ENCODE peak calls at places on chromosomes 12 and 14, in four cellular contexts. U, P, B and M are unnamed samples.

GRCh38 chr12:5870183-5870582 is 74.9 kb downstream of the ANO2 start:
- DNase-seq in B (no peak), U (no peak), P (no peak), M (no peak)

GRCh38 chr12:5081016-5081415 is 37.3 kb downstream of the KCNA5 start:
- DNase-seq in P (peak; percentile 6), B (no peak), U (no peak), M (no peak)

GRCh38 chr12:92272301-92272964 is 126.8 kb upstream of the BTG1 start:
- DNase-seq in P (no peak), U (no peak), B (no peak), M (no peak)

GRCh38 chr12:121697093-121697698 is 15.4 kb upstream of the TMEM120B start:
- DNase-seq in P (peak; percentile 42), B (peak; percentile 54), U (peak; percentile 53), M (no peak)

GRCh38 chr12:10457760-10458159 is 4.6 kb upstream of the KLRC1 start:
- DNase-seq in B (no peak), U (no peak), P (no peak), M (no peak)

GRCh38 chr14:64970041-64970440 is 2.1 kb downstream of the RAB15 start:
- DNase-seq in P (no peak), U (no peak), B (no peak), M (no peak)

GRCh38 chr12:11482955-11483354 is 87.6 kb upstream of the PRB2 start:
- DNase-seq in B (no peak), P (no peak), U (no peak), M (no peak)

GRCh38 chr14:55389330-55389729 is 22.3 kb downstream of the ATG14 start:
- DNase-seq in B (no peak), U (no peak), P (no peak), M (no peak)

GRCh38 chr12:103677905-103678304 is 90.8 kb downstream of the STAB2 start:
- DNase-seq in P (no peak), U (no peak), B (no peak), M (no peak)

GRCh38 chr14:86884498-86884897 is 1108.5 kb downstream of the GALC start:
- DNase-seq in P (no peak), B (no peak), U (no peak), M (no peak)

GRCh38 chr12:6215120-6215807 is 15.1 kb downstream of the CD9 start:
- DNase-seq in B (peak; percentile 43), U (no peak), P (no peak), M (no peak)

GRCh38 chr14:37584211-37585100 is 10.6 kb downstream of the FOXA1 start:
- DNase-seq in U (no peak), B (no peak), P (no peak), M (no peak)

GRCh38 chr12:124567035-124567672 is at the start of gene NCOR2:
- DNase-seq in P (peak; percentile 67), U (no peak), B (no peak), M (no peak)

GRCh38 chr12:132174703-132175490 is 30.6 kb downstream of the NOC4L start:
- DNase-seq in P (no peak), U (no peak), B (no peak), M (no peak)

GRCh38 chr12:126021675-126022074 is 956.4 kb downstream of the AACS start:
- DNase-seq in P (no peak), U (no peak), B (no peak), M (no peak)

GRCh38 chr12:59596232-59597143 is 659 bp downstream of the SLC16A7 start:
- DNase-seq in P (no peak), B (peak; percentile 3), U (peak; percentile 16), M (peak; percentile 35)

GRCh38 chr12:48794870-48795269 is 6.0 kb upstream of the ADCY6 start:
- DNase-seq in B (no peak), P (no peak), U (no peak), M (no peak)

GRCh38 chr12:63821781-63822251 is 22.7 kb upstream of the SRGAP1 start:
- DNase-seq in B (no peak), P (no peak), U (no peak), M (no peak)

GRCh38 chr14:104152246-104152575 is 13.8 kb downstream of the KIF26A start:
- DNase-seq in U (no peak), B (no peak), P (no peak), M (no peak)

GRCh38 chr14:54829486-54830224 is 73.0 kb downstream of the GCH1 start:
- DNase-seq in U (no peak), B (no peak), P (no peak), M (no peak)

GRCh38 chr12:67650528-67651379 is 2.2 kb downstream of the DYRK2 start:
- DNase-seq in P (no peak), U (no peak), B (peak; percentile 6), M (no peak)

GRCh38 chr12:109727746-109728726 is 14.4 kb downstream of the FAM222A start:
- DNase-seq in B (no peak), U (no peak), P (no peak), M (no peak)

GRCh38 chr12:69415471-69416275 is 54.5 kb upstream of the FRS2 start:
- DNase-seq in U (peak; percentile 68), B (peak; percentile 40), P (peak; percentile 43), M (no peak)

GRCh38 chr12:107386569-107386968 is 293.2 kb upstream of the CRY1 start:
- DNase-seq in U (no peak), P (no peak), B (no peak), M (no peak)

GRCh38 chr12:121578230-121579189 is 2.3 kb downstream of the KDM2B start:
- DNase-seq in U (no peak), B (no peak), P (no peak), M (no peak)

GRCh38 chr14:105493921-105494605 is 3.0 kb downstream of the TEDC1 start:
- DNase-seq in B (no peak), P (no peak), U (no peak), M (no peak)

GRCh38 chr12:75444444-75445136 is 36.0 kb upstream of the GLIPR1 start:
- DNase-seq in B (peak; percentile 8), U (peak; percentile 44), P (no peak), M (no peak)

GRCh38 chr12:108193493-108193892 is 64.4 kb downstream of the WSCD2 start:
- DNase-seq in U (no peak), P (no peak), B (no peak), M (no peak)

GRCh38 chr14:32542507-32542906 is 213.4 kb downstream of the AKAP6 start:
- DNase-seq in P (no peak), B (no peak), U (no peak), M (no peak)

GRCh38 chr14:20499108-20499507 is 6.2 kb upstream of the RNASE10 start:
- DNase-seq in P (no peak), U (no peak), B (no peak), M (no peak)

GRCh38 chr14:103108749-103109207 is 14.3 kb downstream of the EXOC3L4 start:
- DNase-seq in B (no peak), U (no peak), P (peak; percentile 49), M (no peak)

GRCh38 chr12:49547090-49547690 is 8.4 kb downstream of the KCNH3 start:
- DNase-seq in B (no peak), U (no peak), P (no peak), M (no peak)

GRCh38 chr14:69755299-69755698 is 11.6 kb upstream of the SRSF5 start:
- DNase-seq in U (no peak), B (no peak), P (no peak), M (no peak)

GRCh38 chr12:69563166-69563762 is 22.0 kb upstream of the CCT2 start:
- DNase-seq in U (no peak), B (no peak), P (no peak), M (no peak)

GRCh38 chr12:113967368-113967767 is 1.2 kb upstream of the RBM19 start:
- DNase-seq in U (no peak), P (no peak), B (no peak), M (no peak)

GRCh38 chr12:50740307-50740706 is 23.6 kb upstream of the ATF1 start:
- DNase-seq in B (no peak), U (no peak), P (no peak), M (no peak)

GRCh38 chr12:114430306-114430705 is 24.4 kb upstream of the TBX5 start:
- DNase-seq in P (no peak), U (no peak), B (no peak), M (no peak)

GRCh38 chr14:94164685-94165431 is 9.3 kb upstream of the PPP4R4 start:
- DNase-seq in P (no peak), U (no peak), B (no peak), M (no peak)

DNA sequence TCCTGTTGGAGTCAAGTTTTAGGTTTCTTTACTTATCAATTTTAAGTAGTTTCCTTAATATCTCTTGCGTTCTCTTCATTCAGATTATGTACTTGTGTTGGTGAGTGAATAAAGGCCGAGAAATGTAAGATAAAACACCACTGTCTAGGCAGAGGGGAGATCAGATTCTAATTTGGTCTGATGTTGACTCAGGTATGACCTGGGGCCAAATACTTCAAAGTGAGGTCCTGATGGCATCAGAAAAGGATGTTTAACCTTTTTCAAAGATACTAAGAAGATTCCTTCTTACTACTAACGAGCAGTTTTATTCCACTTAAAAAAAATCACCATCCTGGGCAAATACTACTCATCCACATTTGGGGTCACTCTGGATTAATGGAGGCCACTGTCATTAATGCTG is 26.9 kb downstream of the APPL2 start:
- DNase-seq in B (no peak), P (no peak), U (no peak), M (no peak)
- TF ChIP-seq POLR2AphosphoS2 in B (no peak), P (no peak), U (no peak), M (no peak)

GRCh38 chr12:79452906-79453305 is 237.9 kb downstream of the PAWR start:
- DNase-seq in P (no peak), B (no peak), U (no peak), M (no peak)

GRCh38 chr12:79451365-79451764 is 239.4 kb downstream of the PAWR start:
- DNase-seq in B (no peak), P (no peak), U (no peak), M (no peak)

GRCh38 chr12:79448816-79449215 is 241.9 kb downstream of the PAWR start:
- DNase-seq in U (no peak), P (no peak), B (no peak), M (no peak)

GRCh38 chr12:79454338-79454777 is 236.4 kb downstream of the PAWR start:
- DNase-seq in B (no peak), U (peak; percentile 26), P (no peak), M (no peak)

DNA sequence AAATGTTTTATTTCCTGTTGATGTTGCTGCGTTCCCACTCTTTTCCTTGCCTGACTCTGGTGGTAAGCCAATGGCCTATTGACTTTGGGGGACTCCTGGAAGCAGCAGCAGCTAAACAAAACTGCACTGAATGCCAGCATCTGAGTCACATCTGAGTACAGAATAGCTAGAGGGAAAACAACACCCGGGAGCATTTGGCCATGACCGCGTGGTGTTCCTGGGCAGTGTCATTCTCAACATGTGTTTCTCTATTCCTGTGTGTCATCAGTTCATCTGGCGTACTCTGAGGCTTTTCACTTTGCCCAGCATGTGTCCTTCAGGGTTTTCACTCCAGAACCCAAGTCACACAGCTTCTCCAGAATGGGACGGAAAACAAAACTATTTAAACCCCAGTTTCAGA is 238.8 kb downstream of the PAWR start:
- DNase-seq in P (no peak), B (no peak), U (peak; percentile 31), M (no peak)
- TF ChIP-seq POLR2AphosphoS2 in P (no peak), B (no peak), U (no peak), M (no peak)

GRCh38 chr12:27013606-27014084 is 539 bp downstream of the TM7SF3 start:
- DNase-seq in P (peak; percentile 25), B (peak; percentile 27), U (no peak), M (no peak)
- TF ChIP-seq POLR2AphosphoS2 in P (no peak), B (no peak), U (no peak), M (no peak)

DNA sequence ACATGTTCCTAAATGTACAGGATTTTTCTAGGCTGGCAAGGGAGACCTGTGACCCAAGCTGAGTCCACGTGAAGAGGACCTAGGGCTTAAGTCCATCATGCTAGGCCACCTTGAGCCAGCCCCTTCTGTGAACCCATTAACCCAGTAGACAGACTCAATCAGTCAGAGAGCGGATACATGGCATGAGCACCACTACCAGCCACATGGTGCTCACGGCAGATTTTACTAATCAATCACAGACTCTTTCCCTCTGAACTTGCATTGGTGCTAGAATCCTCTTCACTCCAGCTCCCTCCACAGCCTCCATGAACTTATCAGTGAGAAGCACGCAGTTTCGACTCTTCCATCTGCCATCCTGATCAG is 9.0 kb downstream of the PHETA1 start:
- DNase-seq in P (no peak), U (no peak), B (no peak), M (no peak)
- TF ChIP-seq POLR2AphosphoS2 in P (no peak), U (no peak), B (no peak), M (no peak)